ENCODE peak calls at places on chromosomes 13 and 19, in seven cellular contexts. I is stomach, J is HepG2, U is K562, L is transverse colon, E is sigmoid colon, V is H1. H is an unnamed sample. For H3K27me3, the result is how much of the 10 kb centered on the place peaks cover.

GRCh38 chr19:34128558-34129250 is 43.6 kb upstream of the LSM14A start:
- DNase-seq in I (no peak), J (no peak), U (no peak), L (no peak), E (no peak), V (no peak), H (no peak)

GRCh38 chr13:24502567-24503375 is 9.8 kb downstream of the PARP4 start:
- DNase-seq in I (peak), J (peak), U (peak), L (peak), E (no peak), V (no peak), H (no peak)

GRCh38 chr19:55406091-55406868 is 1.3 kb downstream of the UBE2S start:
- DNase-seq in I (no peak), J (no peak), U (no peak), L (no peak), E (no peak), V (no peak), H (no peak)

GRCh38 chr13:66937423-66937822 is 292.7 kb downstream of the PCDH9 start:
- DNase-seq in I (no peak), J (no peak), U (peak), L (no peak), E (no peak), V (no peak), H (no peak)

GRCh38 chr13:38417727-38418126 is 68.1 kb downstream of the UFM1 start:
- DNase-seq in I (no peak), J (peak), U (peak), L (no peak), E (no peak), V (no peak), H (no peak)

GRCh38 chr19:38031423-38031770 is 124.4 kb downstream of the SIPA1L3 start:
- DNase-seq in I (no peak), J (no peak), U (no peak), L (no peak), E (no peak), V (no peak), H (no peak)

GRCh38 chr19:48493718-48494515 is 17.7 kb downstream of the LMTK3 start:
- DNase-seq in I (no peak), J (no peak), U (no peak), L (no peak), E (no peak), V (no peak), H (no peak)

GRCh38 chr19:6753178-6754031 is 13.8 kb downstream of the SH2D3A start:
- DNase-seq in I (peak), J (peak), U (peak), L (peak), E (peak), V (peak), H (peak)

GRCh38 chr13:47463726-47464125 is 537.3 kb downstream of the SUCLA2 start:
- DNase-seq in I (no peak), J (no peak), U (no peak), L (no peak), E (no peak), V (no peak), H (no peak)

GRCh38 chr19:48900477-48901452 is 653 bp downstream of the NUCB1 start:
- DNase-seq in I (no peak), J (peak), U (peak), L (no peak), E (peak), V (no peak), H (no peak)

GRCh38 chr13:95191821-95192220 is 109.4 kb downstream of the ABCC4 start:
- DNase-seq in I (peak), J (peak), U (peak), L (peak), E (peak), V (peak), H (no peak)

GRCh38 chr13:95954266-95954665 is 98.9 kb downstream of the UGGT2 start:
- DNase-seq in I (no peak), J (no peak), U (no peak), L (no peak), E (no peak), V (peak), H (no peak)

GRCh38 chr13:111020021-111020420 is 95.1 kb upstream of the ARHGEF7 start:
- DNase-seq in I (no peak), J (no peak), U (no peak), L (no peak), E (no peak), V (no peak), H (no peak)

GRCh38 chr19:54325631-54326030 is 12.7 kb upstream of the LILRA5 start:
- DNase-seq in I (no peak), J (no peak), U (no peak), L (no peak), E (no peak), V (no peak), H (no peak)

GRCh38 chr13:66618702-66619101 is 611.4 kb downstream of the PCDH9 start:
- DNase-seq in I (no peak), J (peak), U (no peak), L (no peak), E (no peak), V (no peak), H (no peak)

GRCh38 chr13:31054632-31055031 is 107.1 kb downstream of the HSPH1 start:
- DNase-seq in I (no peak), J (no peak), U (no peak), L (no peak), E (no peak), V (no peak), H (peak)

GRCh38 chr19:56295531-56296455 is 18.8 kb downstream of the ZSCAN5A start:
- DNase-seq in I (no peak), J (no peak), U (no peak), L (no peak), E (no peak), V (no peak), H (no peak)

GRCh38 chr13:37775871-37776270 is 93.7 kb downstream of the TRPC4 start:
- DNase-seq in I (no peak), J (no peak), U (no peak), L (no peak), E (no peak), V (no peak), H (no peak)

GRCh38 chr19:14830702-14831101 is 4.3 kb downstream of the OR7A5 start:
- DNase-seq in I (no peak), J (no peak), U (peak), L (no peak), E (no peak), V (no peak), H (no peak)

DNA sequence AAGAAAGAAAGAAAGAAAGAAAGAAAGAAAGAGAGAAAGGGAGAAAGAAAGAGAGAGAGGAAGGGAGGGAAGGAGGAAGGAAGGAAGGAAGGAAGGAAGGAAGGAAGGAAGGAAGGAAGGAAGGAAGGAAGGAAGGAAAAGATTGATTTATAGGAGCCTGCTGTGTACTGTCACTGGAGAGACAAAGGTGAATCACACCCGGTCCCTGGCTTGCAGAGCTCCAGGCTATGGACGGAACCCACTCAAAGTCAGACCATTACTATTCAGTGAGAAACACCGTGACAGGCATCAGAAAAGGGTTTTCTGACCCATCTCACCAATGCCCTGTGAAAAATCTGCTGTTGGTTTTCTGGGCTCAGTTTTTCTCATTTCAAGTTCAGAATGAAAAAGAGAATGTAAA is 7.3 kb upstream of the CEACAM6 start:
- DNase-seq in I (no peak), J (no peak), U (no peak), L (no peak), E (no peak), V (no peak), H (no peak)
- H3K27me3 ChIP-seq in I (under half), J (under half), U (under half), L (under half), E (under half), V (under half), H (under half)

GRCh38 chr19:4454952-4455738 is 2.4 kb downstream of the UBXN6 start:
- DNase-seq in I (no peak), J (no peak), U (peak), L (no peak), E (no peak), V (no peak), H (peak)

GRCh38 chr19:4457654-4458406 is at the start of gene UBXN6:
- DNase-seq in I (peak), J (peak), U (peak), L (peak), E (peak), V (peak), H (peak)

GRCh38 chr19:4456843-4457653 is 546 bp downstream of the UBXN6 start:
- DNase-seq in I (peak), J (no peak), U (peak), L (peak), E (no peak), V (peak), H (no peak)

GRCh38 chr19:4455742-4456565 is 1.6 kb downstream of the UBXN6 start:
- DNase-seq in I (no peak), J (peak), U (peak), L (peak), E (peak), V (no peak), H (peak)

GRCh38 chr19:4456566-4456842 is 1.1 kb downstream of the UBXN6 start:
- DNase-seq in I (no peak), J (no peak), U (peak), L (peak), E (peak), V (no peak), H (no peak)
- TF ChIP-seq POLR2AphosphoS5 in I (no peak), J (no peak), U (no peak), L (no peak), E (peak), V (no peak), H (no peak)

GRCh38 chr19:2495130-2495641 is 19.3 kb downstream of the GADD45B start:
- DNase-seq in I (peak), J (no peak), U (no peak), L (peak), E (peak), V (no peak), H (peak)
- TF ChIP-seq EP300 in I (no peak), J (no peak), U (no peak), L (no peak), E (peak), V (no peak), H (no peak)

GRCh38 chr19:408441-409005 is 424 bp downstream of the C2CD4C start:
- DNase-seq in I (no peak), J (no peak), U (no peak), L (no peak), E (peak), V (no peak), H (peak)

GRCh38 chr19:407501-408440 is 1.2 kb downstream of the C2CD4C start:
- DNase-seq in I (no peak), J (no peak), U (no peak), L (no peak), E (no peak), V (no peak), H (peak)

GRCh38 chr19:410243-410781 is 1.4 kb upstream of the C2CD4C start:
- DNase-seq in I (no peak), J (no peak), U (no peak), L (no peak), E (no peak), V (no peak), H (peak)

GRCh38 chr19:409006-409514 is at the start of gene C2CD4C:
- DNase-seq in I (no peak), J (no peak), U (peak), L (no peak), E (no peak), V (no peak), H (peak)

DNA sequence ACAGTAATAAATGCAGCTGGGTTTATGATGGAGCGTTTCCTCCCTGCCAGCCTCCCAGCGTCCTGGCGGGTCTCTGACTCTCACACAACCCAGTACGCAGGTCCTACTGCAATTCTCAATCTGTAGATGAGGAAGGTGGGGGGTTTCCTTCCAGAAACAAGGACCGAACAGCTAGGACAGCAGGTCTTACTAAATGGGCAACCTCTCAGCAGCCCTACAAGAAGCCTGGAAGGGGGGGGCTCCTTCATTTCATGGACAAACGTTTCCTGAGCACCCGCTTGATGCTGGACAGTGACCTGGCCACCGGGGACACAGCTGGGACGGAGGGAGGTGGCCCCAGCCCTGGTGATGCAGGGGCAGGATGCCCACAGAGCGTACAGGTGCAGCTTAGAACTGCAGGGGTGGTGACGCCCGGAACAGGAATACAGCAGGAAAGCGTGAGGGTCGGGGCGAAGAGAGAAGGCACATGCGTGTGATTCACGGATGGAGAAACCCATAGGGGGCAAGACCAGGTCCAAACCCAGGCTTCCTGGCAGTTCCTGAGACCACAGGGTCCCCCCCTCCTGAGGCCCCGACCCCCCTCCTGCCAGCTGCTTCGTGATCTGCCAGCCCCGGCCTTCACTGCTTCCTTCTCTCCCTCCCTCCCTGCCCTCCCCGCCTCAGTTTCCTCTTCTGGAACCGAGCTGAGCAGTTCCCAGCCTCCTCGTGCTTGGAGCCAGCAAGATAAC is 732 bp upstream of the C2CD4C start:
- DNase-seq in I (no peak), J (no peak), U (no peak), L (no peak), E (peak), V (no peak), H (peak)
- H3K27me3 ChIP-seq in I (under half), J (under half), U (under half), L (half or more), E (half or more), V (under half), H (half or more)

GRCh38 chr19:19528721-19529490 is at the start of gene YJEFN3:
- DNase-seq in I (no peak), J (no peak), U (no peak), L (no peak), E (no peak), V (no peak), H (peak)
- TF ChIP-seq POLR2AphosphoS5 in I (no peak), J (no peak), U (no peak), L (no peak), E (no peak), V (no peak), H (no peak)

DNA sequence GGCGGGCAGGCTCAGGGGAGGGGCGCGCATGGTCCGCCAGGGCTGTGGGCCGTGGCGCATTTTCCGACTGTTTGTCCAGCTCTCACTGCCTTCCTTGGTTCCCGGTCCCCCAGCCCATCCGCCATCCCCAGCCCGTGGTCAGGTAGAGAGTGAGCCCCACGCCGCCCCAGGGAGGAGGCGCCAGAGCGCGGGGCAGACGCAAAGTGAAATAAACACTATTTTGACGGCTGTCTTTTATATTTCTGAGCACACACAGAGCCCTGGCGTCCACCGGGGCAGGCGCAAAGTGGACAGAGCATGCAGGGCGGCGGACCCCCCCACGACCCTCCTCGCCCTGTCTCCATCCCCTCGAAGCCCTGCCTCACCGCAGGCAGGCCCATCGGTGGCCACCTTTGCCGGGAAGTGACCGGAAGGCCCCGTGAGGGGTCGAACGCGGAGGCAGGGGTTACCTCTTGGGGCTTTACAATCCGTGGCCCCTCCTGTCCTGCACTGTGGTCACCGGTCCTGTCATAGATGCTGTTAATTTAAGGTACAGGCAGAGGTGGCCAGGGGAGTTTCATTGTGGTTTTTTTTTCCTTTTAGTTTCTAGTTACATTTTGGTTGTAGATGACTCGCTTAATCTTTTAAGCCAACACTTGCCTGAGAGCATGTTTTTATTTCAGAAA is 13.2 kb downstream of the COMP start:
- DNase-seq in I (no peak), J (no peak), U (no peak), L (no peak), E (no peak), V (no peak), H (no peak)
- TF ChIP-seq EP300 in I (no peak), J (no peak), U (no peak), L (no peak), E (no peak), V (no peak), H (no peak)